ENCODE peak calls at places on chromosome 3, in nine cellular contexts. K is A549, T is suprapubic skin, F is IMR-90, Y is HepG2, G is adrenal gland, S is Peyer's patch, N is heart left ventricle, C is esophagus squamous epithelium. W is an unnamed sample. For H3K4me1, the result is how much of the 10 kb centered on the place peaks cover.

GRCh38 chr3:193788189-193788946 is 195.4 kb downstream of the OPA1 start:
- DNase-seq in K (peak), T (no peak), F (peak), Y (peak), G (peak), S (peak), N (peak), C (no peak), W (peak)

GRCh38 chr3:194671511-194671899 is 486 bp downstream of the LSG1 start:
- DNase-seq in K (peak), T (no peak), F (peak), Y (peak), G (no peak), S (no peak), N (no peak), C (no peak), W (no peak)

GRCh38 chr3:53570086-53570485 is 75.7 kb downstream of the CACNA1D start:
- DNase-seq in K (no peak), T (no peak), F (no peak), Y (no peak), G (no peak), S (no peak), N (no peak), C (no peak), W (no peak)

GRCh38 chr3:139173372-139174108 is 128.8 kb upstream of the PRR23C start:
- DNase-seq in K (peak), T (no peak), F (no peak), Y (no peak), G (peak), S (no peak), N (no peak), C (no peak), W (peak)

GRCh38 chr3:39961404-39961693 is 151.9 kb downstream of the MYRIP start:
- DNase-seq in K (no peak), T (no peak), F (no peak), Y (no peak), G (no peak), S (no peak), N (no peak), C (no peak), W (no peak)

GRCh38 chr3:175737646-175738572 is 878.8 kb downstream of the NAALADL2 start:
- DNase-seq in K (no peak), T (no peak), F (peak), Y (no peak), G (no peak), S (no peak), N (no peak), C (no peak), W (no peak)

GRCh38 chr3:158094235-158094916 is 11.8 kb downstream of the SHOX2 start:
- DNase-seq in K (no peak), T (peak), F (no peak), Y (no peak), G (no peak), S (no peak), N (peak), C (no peak), W (no peak)

GRCh38 chr3:177474652-177475051 is 277.4 kb upstream of the TBL1XR1 start:
- DNase-seq in K (no peak), T (no peak), F (no peak), Y (peak), G (no peak), S (no peak), N (no peak), C (no peak), W (no peak)

GRCh38 chr3:39358302-39358701 is 24.9 kb upstream of the SLC25A38 start:
- DNase-seq in K (no peak), T (no peak), F (no peak), Y (no peak), G (no peak), S (no peak), N (no peak), C (no peak), W (no peak)

GRCh38 chr3:112007641-112008040 is 8.9 kb downstream of the TAGLN3 start:
- DNase-seq in K (no peak), T (no peak), F (peak), Y (no peak), G (no peak), S (no peak), N (peak), C (no peak), W (no peak)

GRCh38 chr3:71983694-71984093 is 198.7 kb upstream of the PROK2 start:
- DNase-seq in K (no peak), T (no peak), F (no peak), Y (no peak), G (no peak), S (no peak), N (no peak), C (no peak), W (no peak)

GRCh38 chr3:71987828-71988227 is 202.9 kb upstream of the PROK2 start:
- DNase-seq in K (no peak), T (no peak), F (no peak), Y (no peak), G (peak), S (no peak), N (no peak), C (no peak), W (no peak)

GRCh38 chr3:71987089-71987735 is 202.3 kb upstream of the PROK2 start:
- DNase-seq in K (peak), T (no peak), F (peak), Y (peak), G (no peak), S (no peak), N (no peak), C (no peak), W (no peak)

GRCh38 chr3:71989165-71989564 is 204.2 kb upstream of the PROK2 start:
- DNase-seq in K (peak), T (no peak), F (peak), Y (no peak), G (no peak), S (no peak), N (no peak), C (no peak), W (no peak)

DNA sequence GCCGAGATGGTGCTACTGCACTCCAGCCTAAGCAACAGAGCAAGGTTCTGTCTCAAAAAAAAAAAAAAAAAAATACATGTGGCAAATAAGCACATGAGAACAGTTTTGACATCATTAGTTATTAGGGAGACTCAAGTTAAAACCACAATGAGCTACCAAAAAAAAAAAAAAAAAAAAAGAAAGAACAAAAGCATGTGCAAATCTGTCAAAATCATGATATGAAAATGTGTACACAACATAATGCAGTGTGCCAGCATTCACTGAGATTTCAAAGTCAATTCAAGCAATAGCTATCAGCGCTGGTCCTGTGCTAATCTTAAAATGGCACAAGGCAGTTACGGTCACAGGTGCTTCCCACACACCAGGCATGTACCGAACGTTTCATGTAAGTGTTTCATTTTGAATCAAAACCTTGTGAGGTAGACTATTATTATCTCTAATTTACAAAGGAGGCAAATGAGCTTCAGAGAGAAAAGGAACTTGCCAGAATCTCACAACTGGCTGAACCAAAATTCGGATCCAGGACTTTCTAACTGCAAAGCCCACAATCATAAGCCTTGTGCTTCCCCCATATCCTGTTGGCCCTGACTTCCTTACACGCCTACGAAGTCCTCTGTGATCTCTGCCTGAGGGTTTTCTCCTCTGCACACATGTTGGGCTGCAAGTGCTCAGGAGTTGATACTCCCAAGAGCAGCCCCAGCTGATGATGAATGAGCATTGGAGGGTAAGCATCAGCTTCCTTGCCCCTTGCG is 200.1 kb upstream of the PROK2 start:
- DNase-seq in K (no peak), T (no peak), F (no peak), Y (no peak), G (no peak), S (no peak), N (no peak), C (no peak), W (peak)
- TF ChIP-seq POLR2A in K (no peak), T (no peak), F (no peak), Y (no peak), G (no peak), S (no peak), N (no peak), C (no peak), W (no peak)

GRCh38 chr3:125591116-125591755 is 4.1 kb downstream of the OSBPL11 start:
- DNase-seq in K (no peak), T (no peak), F (peak), Y (no peak), G (no peak), S (no peak), N (no peak), C (no peak), W (no peak)
- H3K4me1 ChIP-seq in K (under half), T (under half), F (under half), Y (under half), G (under half), S (under half), N (under half), C (under half), W (under half)

DNA sequence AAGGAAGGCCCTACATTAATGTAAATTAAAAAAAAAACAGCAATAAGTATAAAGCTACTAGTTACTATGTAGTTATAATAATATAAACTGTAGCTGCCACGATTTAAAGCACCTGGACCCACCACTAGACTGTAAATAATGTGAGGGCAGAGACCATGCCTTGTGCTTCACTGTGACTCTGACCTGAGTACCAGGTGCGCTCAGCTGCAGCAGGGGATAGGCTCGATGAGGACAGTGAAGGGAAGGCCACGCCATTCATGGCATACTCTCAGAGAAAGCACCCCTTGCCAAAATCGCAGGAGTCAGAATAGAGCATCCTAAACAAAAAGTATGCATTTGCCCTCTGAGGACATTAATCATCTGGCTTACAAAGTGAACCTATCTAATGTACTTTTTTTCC is 5.1 kb downstream of the FSTL1 start:
- DNase-seq in K (no peak), T (no peak), F (no peak), Y (no peak), G (no peak), S (no peak), N (no peak), C (no peak), W (no peak)
- TF ChIP-seq POLR2A in K (no peak), T (no peak), F (no peak), Y (no peak), G (no peak), S (no peak), N (no peak), C (no peak), W (no peak)

GRCh38 chr3:98779936-98780335 is 16.8 kb downstream of the ST3GAL6 start:
- DNase-seq in K (no peak), T (no peak), F (peak), Y (peak), G (no peak), S (no peak), N (no peak), C (no peak), W (no peak)
- H3K4me1 ChIP-seq in K (under half), T (under half), F (under half), Y (half or more), G (under half), S (under half), N (half or more), C (under half), W (under half)

DNA sequence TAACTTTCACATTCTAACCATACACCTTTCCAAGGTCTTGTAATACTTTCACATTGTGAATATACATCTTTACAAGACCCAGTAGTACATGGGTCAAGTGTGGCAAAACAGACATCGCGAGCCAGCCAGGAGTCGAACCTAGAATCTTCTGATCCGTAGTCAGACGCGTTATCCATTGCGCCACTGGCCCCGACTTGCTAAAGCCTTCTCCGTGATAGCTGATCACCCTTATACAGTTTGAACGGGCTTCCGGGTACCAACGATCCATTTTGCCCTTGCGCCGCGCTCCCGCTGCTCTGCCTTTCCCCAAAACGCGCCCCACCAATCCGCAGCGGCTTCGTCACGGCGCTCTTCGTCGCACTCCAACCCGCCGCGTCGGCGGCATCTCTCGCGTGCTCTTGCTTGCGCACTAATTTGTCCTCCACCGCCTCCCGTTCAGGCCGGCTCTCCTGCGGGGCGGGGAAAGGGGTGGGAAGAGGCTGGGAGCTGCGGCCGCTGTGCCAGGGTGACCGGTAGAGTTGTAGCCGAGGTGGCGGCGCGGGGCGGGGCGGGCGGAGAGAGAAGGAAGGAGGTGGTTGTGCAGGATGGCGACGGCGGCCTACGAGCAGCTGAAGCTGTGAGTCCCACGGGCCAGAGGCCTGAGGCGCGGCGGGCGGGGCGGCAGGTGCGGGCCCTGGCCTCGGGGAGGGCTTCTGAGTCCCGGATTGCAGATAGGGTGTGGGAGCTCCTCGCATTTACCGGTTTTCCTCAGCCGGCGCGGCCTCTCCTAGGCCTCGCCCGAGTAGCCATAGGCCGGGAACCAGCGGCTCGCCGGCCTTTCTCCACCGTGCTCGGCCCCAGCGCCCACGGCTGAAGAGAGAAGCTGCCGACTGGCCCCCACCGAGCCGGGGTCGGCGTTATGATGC is at the start of gene SACM1L:
- DNase-seq in K (peak), T (peak), F (peak), Y (peak), G (peak), S (peak), N (peak), C (peak), W (peak)
- TF ChIP-seq POLR2A in K (peak), T (peak), F (peak), Y (peak), G (peak), S (peak), N (no peak), C (peak), W (peak)

DNA sequence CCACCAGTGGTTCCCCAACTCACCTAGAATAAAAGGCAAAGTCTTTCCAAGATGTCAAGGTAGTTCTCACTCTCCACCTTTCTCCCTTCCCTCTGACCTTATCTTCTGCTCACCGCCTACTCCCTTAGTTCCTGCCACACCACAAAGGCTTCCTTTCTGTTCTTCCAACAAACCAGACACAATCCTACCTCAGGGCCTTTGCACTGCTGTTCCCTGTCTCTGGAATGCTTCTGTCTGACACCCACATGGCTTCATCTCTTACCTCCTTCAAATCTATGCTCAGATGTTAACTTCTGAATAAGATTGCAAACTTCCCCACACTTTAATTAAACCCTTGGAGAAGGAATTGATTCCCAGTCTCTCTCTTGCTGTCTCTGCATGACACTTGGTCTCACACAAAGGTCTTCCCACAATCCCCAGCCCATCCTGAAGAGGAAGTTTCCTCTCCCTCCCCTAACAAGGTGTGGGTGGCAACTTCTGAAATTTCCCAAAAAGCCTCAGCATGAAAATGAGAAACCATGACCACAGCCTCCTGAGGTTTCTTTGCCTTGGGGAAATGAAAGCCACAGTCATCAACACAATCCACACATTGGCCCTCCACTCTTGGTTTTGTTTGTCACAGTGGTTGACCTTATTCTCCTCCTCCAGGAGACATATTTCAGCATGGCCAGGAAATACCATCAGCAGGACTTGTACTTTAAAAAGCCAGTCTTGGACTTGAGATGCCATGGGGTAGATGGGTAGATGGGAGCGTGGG is 3.0 kb upstream of the RYK start:
- DNase-seq in K (no peak), T (no peak), F (no peak), Y (no peak), G (no peak), S (no peak), N (no peak), C (no peak), W (no peak)
- H3K4me1 ChIP-seq in K (under half), T (under half), F (under half), Y (under half), G (under half), S (under half), N (under half), C (under half), W (under half)

GRCh38 chr3:50502584-50503423 is 630 bp downstream of the CACNA2D2 start:
- DNase-seq in K (no peak), T (no peak), F (no peak), Y (no peak), G (no peak), S (no peak), N (no peak), C (no peak), W (no peak)

GRCh38 chr3:50502225-50502583 is 1.2 kb downstream of the CACNA2D2 start:
- DNase-seq in K (no peak), T (no peak), F (no peak), Y (no peak), G (no peak), S (no peak), N (no peak), C (no peak), W (no peak)

GRCh38 chr3:50504681-50505080 is 1.2 kb upstream of the CACNA2D2 start:
- DNase-seq in K (no peak), T (no peak), F (no peak), Y (no peak), G (no peak), S (no peak), N (no peak), C (no peak), W (no peak)

GRCh38 chr3:50503947-50504346 is 513 bp upstream of the CACNA2D2 start:
- DNase-seq in K (no peak), T (no peak), F (no peak), Y (no peak), G (no peak), S (no peak), N (no peak), C (no peak), W (no peak)

DNA sequence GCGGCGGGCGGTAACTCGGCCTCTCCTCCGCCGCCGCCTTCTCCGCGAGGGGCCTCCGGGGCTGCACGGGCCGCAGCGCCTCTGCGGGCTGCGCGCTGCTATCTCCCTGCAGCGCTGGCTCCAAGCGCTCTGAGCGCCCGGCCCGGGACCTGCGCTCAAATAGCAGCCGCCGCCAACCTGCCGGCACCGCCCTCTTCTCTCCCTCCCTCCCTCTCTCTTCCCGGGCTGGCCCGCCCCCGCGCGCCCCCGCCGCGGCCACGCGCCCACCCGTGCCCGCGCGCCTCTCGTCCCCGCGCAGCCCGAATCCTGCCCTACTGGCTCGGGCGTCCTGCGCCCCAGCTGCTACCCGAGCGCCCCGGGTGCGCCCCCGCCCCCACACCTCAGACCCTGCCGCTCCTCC is at the start of gene CACNA2D2:
- DNase-seq in K (peak), T (no peak), F (no peak), Y (no peak), G (no peak), S (peak), N (peak), C (no peak), W (peak)
- TF ChIP-seq POLR2A in K (peak), T (no peak), F (no peak), Y (no peak), G (no peak), S (no peak), N (no peak), C (peak), W (no peak)

GRCh38 chr3:151421956-151422355 is 37.4 kb upstream of the P2RY12 start:
- DNase-seq in K (no peak), T (no peak), F (no peak), Y (no peak), G (no peak), S (no peak), N (no peak), C (no peak), W (no peak)

GRCh38 chr3:151423091-151423490 is 37.8 kb downstream of the IGSF10 start:
- DNase-seq in K (no peak), T (no peak), F (no peak), Y (no peak), G (no peak), S (no peak), N (no peak), C (no peak), W (no peak)

GRCh38 chr3:151428386-151428785 is 32.5 kb downstream of the IGSF10 start:
- DNase-seq in K (no peak), T (no peak), F (no peak), Y (no peak), G (no peak), S (no peak), N (no peak), C (no peak), W (no peak)

GRCh38 chr3:151425640-151426336 is 35.1 kb downstream of the IGSF10 start:
- DNase-seq in K (no peak), T (no peak), F (no peak), Y (no peak), G (no peak), S (no peak), N (no peak), C (no peak), W (no peak)

DNA sequence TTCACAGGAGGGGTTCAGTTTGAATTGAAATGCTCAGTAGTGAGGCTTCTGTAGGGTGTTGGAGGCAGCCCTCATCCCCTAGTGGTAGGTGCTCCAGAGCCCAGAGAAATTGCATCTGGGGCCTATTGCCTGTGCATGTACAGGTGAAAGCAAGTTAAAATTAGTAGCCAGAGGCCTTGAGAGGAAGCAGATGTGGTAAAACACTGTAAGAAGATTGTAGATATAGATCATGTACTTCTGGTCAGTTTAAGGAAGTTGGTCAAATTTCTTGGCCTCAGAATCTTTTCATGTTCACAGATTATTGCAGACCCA is 34.6 kb downstream of the IGSF10 start:
- DNase-seq in K (no peak), T (no peak), F (no peak), Y (no peak), G (no peak), S (no peak), N (no peak), C (no peak), W (no peak)
- H3K4me1 ChIP-seq in K (under half), T (under half), F (under half), Y (under half), G (under half), S (under half), N (under half), C (under half), W (under half)